ENCODE peak calls at places on chromosome X, in six cellular contexts. W is substantia nigra, Z is mammary epithelial cell, O is IMR-90, L is SHP77, F is Caki2. M is an unnamed sample.

GRCh38 chrX:146994163-146994562 is 179.6 kb upstream of the CXorf51A start:
- DNase-seq in Z (no peak), F (no peak), O (no peak), L (no peak), W (no peak), M (no peak)

GRCh38 chrX:115892787-115893671 is 277.5 kb upstream of the AGTR2 start:
- DNase-seq in Z (peak), W (peak), F (peak), L (no peak), O (peak), M (no peak)

GRCh38 chrX:15514279-15514678 is 13.7 kb downstream of the BMX start:
- DNase-seq in W (no peak), Z (no peak), F (no peak), O (no peak), L (no peak), M (no peak)

GRCh38 chrX:103716967-103717366 is 6.3 kb downstream of the TMEM31 start:
- DNase-seq in Z (peak), O (peak), L (no peak), F (no peak), W (no peak), M (peak)

GRCh38 chrX:10233173-10233572 is 76.4 kb downstream of the CLCN4 start:
- DNase-seq in O (peak), L (no peak), Z (no peak), W (no peak), F (no peak), M (no peak)

GRCh38 chrX:18582910-18583493 is 88.9 kb downstream of the RS1 start:
- DNase-seq in W (no peak), F (no peak), L (no peak), O (peak), Z (no peak), M (no peak)

GRCh38 chrX:69503835-69504625 is at the start of gene NALF2:
- DNase-seq in L (peak), O (peak), W (peak), Z (peak), F (peak), M (no peak)

GRCh38 chrX:118872102-118872566 is 48.5 kb downstream of the ZCCHC12 start:
- DNase-seq in F (no peak), L (no peak), O (no peak), Z (peak), W (peak), M (peak)

GRCh38 chrX:71618303-71618721 is at the start of gene CXCR3:
- DNase-seq in O (no peak), F (no peak), L (no peak), Z (no peak), W (no peak), M (no peak)

GRCh38 chrX:25016361-25016671 is 551 bp upstream of the ARX start:
- DNase-seq in F (no peak), O (no peak), L (no peak), W (no peak), Z (no peak), M (no peak)

GRCh38 chrX:119121341-119121740 is 6.3 kb downstream of the KIAA1210 start:
- DNase-seq in W (no peak), L (no peak), O (peak), F (no peak), Z (no peak), M (peak)

GRCh38 chrX:48957477-48957826 is at the start of gene OTUD5:
- DNase-seq in Z (no peak), O (no peak), W (peak), L (peak), F (no peak), M (no peak)

GRCh38 chrX:67599532-67599931 is 55.7 kb downstream of the AR start:
- DNase-seq in L (no peak), O (no peak), Z (no peak), F (no peak), W (no peak), M (no peak)

GRCh38 chrX:17656035-17656418 is 81.3 kb upstream of the SCML1 start:
- DNase-seq in L (no peak), Z (no peak), W (no peak), O (no peak), F (no peak), M (no peak)

GRCh38 chrX:132120913-132121312 is 6.9 kb downstream of the FRMD7 start:
- DNase-seq in L (no peak), O (no peak), Z (no peak), F (no peak), W (no peak), M (no peak)

GRCh38 chrX:1824855-1825254 is 210.0 kb downstream of the ASMT start:
- DNase-seq in O (no peak), F (no peak), W (no peak), L (no peak), Z (no peak), M (no peak)